ENCODE peak calls at places on chromosomes 1 and 21, in seven cellular contexts. One of them, this sample, is unnamed.

GRCh38 chr21:38910390-38911008 is 104.8 kb downstream of the ETS2 start:
- DNase-seq in HFF-Myc: no peak
- DNase-seq in heart right ventricle: no peak
- DNase-seq in HFFc6: no peak
- DNase-seq in natural killer cell: no peak
- DNase-seq in CD8-positive, alpha-beta T cell: no peak
- DNase-seq in Calu3: peak
- DNase-seq in this sample: no peak

GRCh38 chr21:43611598-43612369 is 47.5 kb downstream of the HSF2BP start:
- DNase-seq in HFF-Myc: no peak
- DNase-seq in heart right ventricle: peak
- DNase-seq in HFFc6: no peak
- DNase-seq in natural killer cell: peak
- DNase-seq in CD8-positive, alpha-beta T cell: no peak
- DNase-seq in Calu3: peak
- DNase-seq in this sample: no peak

GRCh38 chr1:214584805-214585766 is 17.9 kb upstream of the CENPF start:
- DNase-seq in HFF-Myc: no peak
- DNase-seq in heart right ventricle: no peak
- DNase-seq in HFFc6: peak
- DNase-seq in natural killer cell: no peak
- DNase-seq in CD8-positive, alpha-beta T cell: no peak
- DNase-seq in Calu3: no peak
- DNase-seq in this sample: no peak

GRCh38 chr1:232372431-232373225 is 257.3 kb downstream of the SIPA1L2 start:
- DNase-seq in HFF-Myc: no peak
- DNase-seq in heart right ventricle: no peak
- DNase-seq in HFFc6: no peak
- DNase-seq in natural killer cell: no peak
- DNase-seq in CD8-positive, alpha-beta T cell: no peak
- DNase-seq in Calu3: no peak
- DNase-seq in this sample: no peak

GRCh38 chr1:153400244-153400643 is 9.4 kb upstream of the S100A8 start:
- DNase-seq in HFF-Myc: no peak
- DNase-seq in heart right ventricle: no peak
- DNase-seq in HFFc6: peak
- DNase-seq in natural killer cell: no peak
- DNase-seq in CD8-positive, alpha-beta T cell: no peak
- DNase-seq in Calu3: no peak
- DNase-seq in this sample: no peak

GRCh38 chr1:19920132-19920710 is 3.2 kb downstream of the PLA2G2E start:
- DNase-seq in HFF-Myc: no peak
- DNase-seq in heart right ventricle: no peak
- DNase-seq in HFFc6: no peak
- DNase-seq in natural killer cell: no peak
- DNase-seq in CD8-positive, alpha-beta T cell: no peak
- DNase-seq in Calu3: no peak
- DNase-seq in this sample: no peak

GRCh38 chr1:215517441-215517891 is 49.6 kb upstream of the KCTD3 start:
- DNase-seq in HFF-Myc: peak
- DNase-seq in heart right ventricle: no peak
- DNase-seq in HFFc6: peak
- DNase-seq in natural killer cell: no peak
- DNase-seq in CD8-positive, alpha-beta T cell: no peak
- DNase-seq in Calu3: peak
- DNase-seq in this sample: no peak

GRCh38 chr1:110635434-110635833 is 29.3 kb upstream of the KCNA2 start:
- DNase-seq in HFF-Myc: no peak
- DNase-seq in heart right ventricle: no peak
- DNase-seq in HFFc6: no peak
- DNase-seq in natural killer cell: no peak
- DNase-seq in CD8-positive, alpha-beta T cell: no peak
- DNase-seq in Calu3: no peak
- DNase-seq in this sample: no peak

GRCh38 chr1:177077734-177078489 is 86.6 kb downstream of the ASTN1 start:
- DNase-seq in HFF-Myc: peak
- DNase-seq in heart right ventricle: no peak
- DNase-seq in HFFc6: no peak
- DNase-seq in natural killer cell: no peak
- DNase-seq in CD8-positive, alpha-beta T cell: no peak
- DNase-seq in Calu3: no peak
- DNase-seq in this sample: no peak

GRCh38 chr1:36775716-36776115 is 258.6 kb downstream of the GRIK3 start:
- DNase-seq in HFF-Myc: no peak
- DNase-seq in heart right ventricle: no peak
- DNase-seq in HFFc6: no peak
- DNase-seq in natural killer cell: no peak
- DNase-seq in CD8-positive, alpha-beta T cell: no peak
- DNase-seq in Calu3: no peak
- DNase-seq in this sample: no peak

GRCh38 chr1:53330819-53331218 is 2.9 kb upstream of the LRP8 start:
- DNase-seq in HFF-Myc: no peak
- DNase-seq in heart right ventricle: no peak
- DNase-seq in HFFc6: no peak
- DNase-seq in natural killer cell: no peak
- DNase-seq in CD8-positive, alpha-beta T cell: no peak
- DNase-seq in Calu3: no peak
- DNase-seq in this sample: peak

GRCh38 chr1:54464477-54465146 is 58.4 kb upstream of the SSBP3 start:
- DNase-seq in HFF-Myc: no peak
- DNase-seq in heart right ventricle: no peak
- DNase-seq in HFFc6: no peak
- DNase-seq in natural killer cell: no peak
- DNase-seq in CD8-positive, alpha-beta T cell: no peak
- DNase-seq in Calu3: no peak
- DNase-seq in this sample: peak

GRCh38 chr1:201450721-201451291 is 18.2 kb downstream of the PHLDA3 start:
- DNase-seq in HFF-Myc: no peak
- DNase-seq in heart right ventricle: peak
- DNase-seq in HFFc6: peak
- DNase-seq in natural killer cell: no peak
- DNase-seq in CD8-positive, alpha-beta T cell: no peak
- DNase-seq in Calu3: peak
- DNase-seq in this sample: no peak

GRCh38 chr21:32322103-32322502 is 23.4 kb downstream of the MRAP start:
- DNase-seq in HFF-Myc: no peak
- DNase-seq in heart right ventricle: no peak
- DNase-seq in HFFc6: no peak
- DNase-seq in natural killer cell: no peak
- DNase-seq in CD8-positive, alpha-beta T cell: no peak
- DNase-seq in Calu3: no peak
- DNase-seq in this sample: no peak

GRCh38 chr1:145997156-145998023 is 1.0 kb upstream of the TXNIP start:
- DNase-seq in HFF-Myc: no peak
- DNase-seq in heart right ventricle: peak
- DNase-seq in HFFc6: no peak
- DNase-seq in natural killer cell: peak
- DNase-seq in CD8-positive, alpha-beta T cell: peak
- DNase-seq in Calu3: no peak
- DNase-seq in this sample: no peak

GRCh38 chr1:174989540-174990181 is 10.1 kb upstream of the CACYBP start:
- DNase-seq in HFF-Myc: no peak
- DNase-seq in heart right ventricle: no peak
- DNase-seq in HFFc6: no peak
- DNase-seq in natural killer cell: no peak
- DNase-seq in CD8-positive, alpha-beta T cell: no peak
- DNase-seq in Calu3: no peak
- DNase-seq in this sample: no peak

GRCh38 chr1:9621032-9621431 is 30.5 kb upstream of the PIK3CD start:
- DNase-seq in HFF-Myc: peak
- DNase-seq in heart right ventricle: no peak
- DNase-seq in HFFc6: no peak
- DNase-seq in natural killer cell: no peak
- DNase-seq in CD8-positive, alpha-beta T cell: no peak
- DNase-seq in Calu3: no peak
- DNase-seq in this sample: no peak

GRCh38 chr1:24501371-24502167 is 1.1 kb upstream of the RCAN3 start:
- DNase-seq in HFF-Myc: no peak
- DNase-seq in heart right ventricle: no peak
- DNase-seq in HFFc6: no peak
- DNase-seq in natural killer cell: no peak
- DNase-seq in CD8-positive, alpha-beta T cell: peak
- DNase-seq in Calu3: peak
- DNase-seq in this sample: no peak

GRCh38 chr1:228264100-228264816 is 56.4 kb downstream of the OBSCN start:
- DNase-seq in HFF-Myc: no peak
- DNase-seq in heart right ventricle: no peak
- DNase-seq in HFFc6: no peak
- DNase-seq in natural killer cell: no peak
- DNase-seq in CD8-positive, alpha-beta T cell: no peak
- DNase-seq in Calu3: no peak
- DNase-seq in this sample: no peak

GRCh38 chr1:37767488-37767887 is 2.6 kb upstream of the EPHA10 start:
- DNase-seq in HFF-Myc: no peak
- DNase-seq in heart right ventricle: no peak
- DNase-seq in HFFc6: no peak
- DNase-seq in natural killer cell: no peak
- DNase-seq in CD8-positive, alpha-beta T cell: no peak
- DNase-seq in Calu3: no peak
- DNase-seq in this sample: no peak

GRCh38 chr1:200780545-200781444 is 42.1 kb downstream of the CAMSAP2 start:
- DNase-seq in HFF-Myc: no peak
- DNase-seq in heart right ventricle: no peak
- DNase-seq in HFFc6: no peak
- DNase-seq in natural killer cell: no peak
- DNase-seq in CD8-positive, alpha-beta T cell: no peak
- DNase-seq in Calu3: no peak
- DNase-seq in this sample: no peak

GRCh38 chr1:50700226-50701020 is 259.6 kb downstream of the FAF1 start:
- DNase-seq in HFF-Myc: no peak
- DNase-seq in heart right ventricle: no peak
- DNase-seq in HFFc6: no peak
- DNase-seq in natural killer cell: no peak
- DNase-seq in CD8-positive, alpha-beta T cell: no peak
- DNase-seq in Calu3: no peak
- DNase-seq in this sample: no peak

GRCh38 chr21:42209801-42210479 is 9.0 kb upstream of the ABCG1 start:
- DNase-seq in HFF-Myc: no peak
- DNase-seq in heart right ventricle: no peak
- DNase-seq in HFFc6: no peak
- DNase-seq in natural killer cell: no peak
- DNase-seq in CD8-positive, alpha-beta T cell: no peak
- DNase-seq in Calu3: no peak
- DNase-seq in this sample: no peak

GRCh38 chr1:105138445-105138821 is 1388.7 kb downstream of the AMY1C start:
- DNase-seq in HFF-Myc: no peak
- DNase-seq in heart right ventricle: peak
- DNase-seq in HFFc6: no peak
- DNase-seq in natural killer cell: no peak
- DNase-seq in CD8-positive, alpha-beta T cell: no peak
- DNase-seq in Calu3: peak
- DNase-seq in this sample: no peak

GRCh38 chr1:94101613-94101940 is 19.4 kb downstream of the ABCA4 start:
- DNase-seq in HFF-Myc: no peak
- DNase-seq in heart right ventricle: no peak
- DNase-seq in HFFc6: peak
- DNase-seq in natural killer cell: no peak
- DNase-seq in CD8-positive, alpha-beta T cell: no peak
- DNase-seq in Calu3: no peak
- DNase-seq in this sample: no peak

GRCh38 chr1:43885311-43885801 is 48.2 kb upstream of the ARTN start:
- DNase-seq in HFF-Myc: no peak
- DNase-seq in heart right ventricle: no peak
- DNase-seq in HFFc6: no peak
- DNase-seq in natural killer cell: no peak
- DNase-seq in CD8-positive, alpha-beta T cell: no peak
- DNase-seq in Calu3: no peak
- DNase-seq in this sample: no peak

GRCh38 chr1:237799762-237800474 is 90.8 kb downstream of the ZP4 start:
- DNase-seq in HFF-Myc: no peak
- DNase-seq in heart right ventricle: peak
- DNase-seq in HFFc6: peak
- DNase-seq in natural killer cell: peak
- DNase-seq in CD8-positive, alpha-beta T cell: no peak
- DNase-seq in Calu3: peak
- DNase-seq in this sample: no peak

GRCh38 chr1:75643460-75643859 is 32.5 kb upstream of the SLC44A5 start:
- DNase-seq in HFF-Myc: no peak
- DNase-seq in heart right ventricle: no peak
- DNase-seq in HFFc6: no peak
- DNase-seq in natural killer cell: no peak
- DNase-seq in CD8-positive, alpha-beta T cell: no peak
- DNase-seq in Calu3: peak
- DNase-seq in this sample: no peak
- TF ChIP-seq CTCF in HFF-Myc: no peak
- TF ChIP-seq CTCF in heart right ventricle: no peak
- TF ChIP-seq CTCF in HFFc6: no peak
- TF ChIP-seq CTCF in natural killer cell: no peak
- TF ChIP-seq CTCF in CD8-positive, alpha-beta T cell: no peak
- TF ChIP-seq CTCF in Calu3: no peak
- TF ChIP-seq CTCF in this sample: no peak

GRCh38 chr1:242651817-242652216 is 127.3 kb upstream of the PLD5 start:
- DNase-seq in HFF-Myc: no peak
- DNase-seq in heart right ventricle: no peak
- DNase-seq in HFFc6: no peak
- DNase-seq in natural killer cell: no peak
- DNase-seq in CD8-positive, alpha-beta T cell: no peak
- DNase-seq in Calu3: peak
- DNase-seq in this sample: no peak
- TF ChIP-seq CTCF in HFF-Myc: no peak
- TF ChIP-seq CTCF in heart right ventricle: peak
- TF ChIP-seq CTCF in HFFc6: no peak
- TF ChIP-seq CTCF in natural killer cell: no peak
- TF ChIP-seq CTCF in CD8-positive, alpha-beta T cell: no peak
- TF ChIP-seq CTCF in Calu3: no peak
- TF ChIP-seq CTCF in this sample: no peak

GRCh38 chr1:18246543-18246942 is 138.9 kb downstream of the IGSF21 start:
- DNase-seq in HFF-Myc: no peak
- DNase-seq in heart right ventricle: no peak
- DNase-seq in HFFc6: no peak
- DNase-seq in natural killer cell: no peak
- DNase-seq in CD8-positive, alpha-beta T cell: no peak
- DNase-seq in Calu3: peak
- DNase-seq in this sample: no peak
- TF ChIP-seq CTCF in HFF-Myc: no peak
- TF ChIP-seq CTCF in heart right ventricle: no peak
- TF ChIP-seq CTCF in HFFc6: peak
- TF ChIP-seq CTCF in natural killer cell: no peak
- TF ChIP-seq CTCF in CD8-positive, alpha-beta T cell: no peak
- TF ChIP-seq CTCF in Calu3: no peak
- TF ChIP-seq CTCF in this sample: no peak

DNA sequence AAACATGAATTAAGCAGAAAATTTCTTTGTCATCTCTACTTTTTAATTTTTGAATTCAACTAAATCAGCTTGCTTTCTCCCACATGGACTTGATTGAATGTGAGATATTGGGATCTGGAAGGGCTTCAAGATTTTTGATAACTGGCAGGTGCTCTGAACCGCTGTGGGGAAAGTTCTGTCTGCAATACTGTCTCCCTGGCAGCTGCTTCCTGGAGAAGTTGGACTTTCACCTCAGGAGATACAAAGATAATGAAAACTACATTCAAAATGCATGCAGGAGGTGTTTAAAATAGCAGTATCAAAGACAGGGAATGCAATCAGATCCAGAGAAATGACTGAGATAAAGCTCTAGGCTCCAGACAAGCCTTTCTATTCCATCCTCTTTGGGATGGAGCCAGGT is 338.3 kb downstream of the NEGR1 start:
- DNase-seq in HFF-Myc: no peak
- DNase-seq in heart right ventricle: no peak
- DNase-seq in HFFc6: no peak
- DNase-seq in natural killer cell: no peak
- DNase-seq in CD8-positive, alpha-beta T cell: no peak
- DNase-seq in Calu3: no peak
- DNase-seq in this sample: no peak
- TF ChIP-seq CTCF in HFF-Myc: no peak
- TF ChIP-seq CTCF in heart right ventricle: no peak
- TF ChIP-seq CTCF in HFFc6: no peak
- TF ChIP-seq CTCF in natural killer cell: no peak
- TF ChIP-seq CTCF in CD8-positive, alpha-beta T cell: no peak
- TF ChIP-seq CTCF in Calu3: no peak
- TF ChIP-seq CTCF in this sample: no peak

This sample was measured in activated B cell treated with CpG ODN at 0.5 μM for 24 hours.